ENCODE peak calls at places on chromosome 9, in seven cellular contexts. One of them, this sample, is unnamed.

GRCh38 chr9:33433871-33434270 is 13.5 kb downstream of the AQP3 start:
- DNase-seq in body of pancreas: no peak
- DNase-seq in AG10803: no peak
- DNase-seq in A549: no peak
- DNase-seq in fibroblast of pulmonary artery: no peak
- DNase-seq in endodermal cell: no peak
- DNase-seq in tibial nerve: no peak
- DNase-seq in this sample: no peak

GRCh38 chr9:135095470-135096407 is 8.3 kb downstream of the OLFM1 start:
- DNase-seq in AG10803: no peak
- DNase-seq in endodermal cell: no peak
- DNase-seq in body of pancreas: no peak
- DNase-seq in A549: no peak
- DNase-seq in fibroblast of pulmonary artery: no peak
- DNase-seq in tibial nerve: no peak
- DNase-seq in this sample: no peak

GRCh38 chr9:125635888-125636287 is 71.1 kb downstream of the MAPKAP1 start:
- DNase-seq in fibroblast of pulmonary artery: no peak
- DNase-seq in endodermal cell: no peak
- DNase-seq in body of pancreas: no peak
- DNase-seq in tibial nerve: no peak
- DNase-seq in A549: no peak
- DNase-seq in AG10803: no peak
- DNase-seq in this sample: no peak

GRCh38 chr9:132651259-132651658 is 18.5 kb downstream of the DDX31 start:
- DNase-seq in A549: peak; percentile 31
- DNase-seq in fibroblast of pulmonary artery: peak; percentile 78
- DNase-seq in endodermal cell: no peak
- DNase-seq in tibial nerve: no peak
- DNase-seq in AG10803: peak; percentile 64
- DNase-seq in body of pancreas: no peak
- DNase-seq in this sample: no peak

GRCh38 chr9:96136992-96137665 is 164.8 kb downstream of the HSD17B3 start:
- DNase-seq in A549: no peak
- DNase-seq in tibial nerve: peak; percentile 52
- DNase-seq in AG10803: peak; percentile 65
- DNase-seq in body of pancreas: no peak
- DNase-seq in fibroblast of pulmonary artery: peak; percentile 51
- DNase-seq in endodermal cell: peak; percentile 74
- DNase-seq in this sample: peak; percentile 84

GRCh38 chr9:85978496-85978895 is 37.5 kb downstream of the NAA35 start:
- DNase-seq in AG10803: no peak
- DNase-seq in A549: no peak
- DNase-seq in tibial nerve: no peak
- DNase-seq in fibroblast of pulmonary artery: peak; percentile 18
- DNase-seq in body of pancreas: no peak
- DNase-seq in endodermal cell: no peak
- DNase-seq in this sample: no peak

GRCh38 chr9:90552317-90552716 is 90.3 kb downstream of the DIRAS2 start:
- DNase-seq in fibroblast of pulmonary artery: no peak
- DNase-seq in endodermal cell: no peak
- DNase-seq in A549: no peak
- DNase-seq in body of pancreas: no peak
- DNase-seq in tibial nerve: no peak
- DNase-seq in AG10803: no peak
- DNase-seq in this sample: peak; percentile 39

GRCh38 chr9:134175291-134175807 is 11.0 kb upstream of the RNU6ATAC start:
- DNase-seq in body of pancreas: no peak
- DNase-seq in endodermal cell: peak; percentile 95
- DNase-seq in tibial nerve: no peak
- DNase-seq in AG10803: no peak
- DNase-seq in fibroblast of pulmonary artery: no peak
- DNase-seq in A549: peak; percentile 39
- DNase-seq in this sample: no peak

GRCh38 chr9:27784999-27785713 is 211.9 kb upstream of the C9orf72 start:
- DNase-seq in endodermal cell: no peak
- DNase-seq in fibroblast of pulmonary artery: peak; percentile 14
- DNase-seq in AG10803: no peak
- DNase-seq in A549: no peak
- DNase-seq in tibial nerve: no peak
- DNase-seq in body of pancreas: no peak
- DNase-seq in this sample: no peak

GRCh38 chr9:93118863-93119702 is 15.0 kb downstream of the NINJ1 start:
- DNase-seq in body of pancreas: no peak
- DNase-seq in fibroblast of pulmonary artery: no peak
- DNase-seq in tibial nerve: no peak
- DNase-seq in AG10803: no peak
- DNase-seq in endodermal cell: peak; percentile 30
- DNase-seq in A549: no peak
- DNase-seq in this sample: no peak

GRCh38 chr9:93120846-93121315 is 13.2 kb downstream of the NINJ1 start:
- DNase-seq in body of pancreas: no peak
- DNase-seq in A549: no peak
- DNase-seq in tibial nerve: no peak
- DNase-seq in endodermal cell: no peak
- DNase-seq in fibroblast of pulmonary artery: no peak
- DNase-seq in AG10803: no peak
- DNase-seq in this sample: no peak

GRCh38 chr9:93119703-93119952 is 14.4 kb downstream of the NINJ1 start:
- DNase-seq in body of pancreas: no peak
- DNase-seq in fibroblast of pulmonary artery: no peak
- DNase-seq in endodermal cell: no peak
- DNase-seq in A549: no peak
- DNase-seq in tibial nerve: no peak
- DNase-seq in AG10803: no peak
- DNase-seq in this sample: no peak

GRCh38 chr9:93121316-93122241 is 12.5 kb downstream of the NINJ1 start:
- DNase-seq in body of pancreas: no peak
- DNase-seq in tibial nerve: no peak
- DNase-seq in endodermal cell: peak; percentile 44
- DNase-seq in fibroblast of pulmonary artery: no peak
- DNase-seq in A549: no peak
- DNase-seq in AG10803: no peak
- DNase-seq in this sample: no peak

DNA sequence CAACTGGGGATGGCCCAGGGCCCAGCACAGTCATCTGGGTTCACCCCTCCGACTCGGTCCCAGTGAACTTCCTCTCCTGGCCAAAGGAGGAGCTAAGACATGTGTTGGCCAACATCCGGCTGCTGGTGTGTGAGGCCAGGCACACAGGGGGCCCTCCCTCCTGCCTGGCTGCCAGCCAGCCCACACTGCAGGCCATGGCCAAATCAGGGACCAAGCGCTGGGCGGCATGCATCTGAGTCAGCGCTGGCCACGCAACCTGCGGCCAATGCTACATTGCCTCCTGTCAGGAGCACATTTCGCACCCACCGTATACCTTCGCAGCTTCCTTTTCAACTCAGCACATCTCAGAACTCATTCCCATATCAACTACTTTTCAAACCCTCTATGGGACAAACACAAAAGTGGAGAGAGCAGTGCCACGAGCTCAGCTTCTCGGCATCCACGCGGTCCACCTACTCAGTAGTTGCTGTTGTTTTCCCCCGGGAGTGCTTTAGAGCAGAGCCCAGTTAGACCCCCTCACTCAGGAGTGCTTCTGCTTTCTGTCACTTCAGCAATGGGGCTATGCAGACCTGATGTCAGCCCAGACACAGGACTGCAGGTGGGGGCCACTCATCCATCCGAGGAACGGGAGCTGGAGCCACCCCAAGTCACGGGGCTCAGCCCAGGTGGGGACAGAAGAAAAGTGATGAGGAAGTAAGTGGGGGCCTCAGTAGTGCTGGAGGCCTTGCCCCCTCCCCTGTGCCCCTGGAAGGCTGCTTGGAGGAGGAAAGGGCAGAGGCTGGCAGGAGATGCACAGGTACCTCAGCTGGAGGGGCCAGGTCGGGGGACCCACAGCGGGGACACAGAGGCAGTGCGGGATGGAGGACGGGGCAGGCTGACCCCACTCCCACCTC is 13.9 kb downstream of the NINJ1 start:
- DNase-seq in AG10803: peak; percentile 93
- DNase-seq in endodermal cell: peak; percentile 76
- DNase-seq in tibial nerve: peak; percentile 86
- DNase-seq in fibroblast of pulmonary artery: peak; percentile 97
- DNase-seq in A549: peak; percentile 89
- DNase-seq in body of pancreas: peak; percentile 84
- DNase-seq in this sample: peak; percentile 83
- TF ChIP-seq CTCF in AG10803: peak; percentile 52
- TF ChIP-seq CTCF in endodermal cell: peak; percentile 63
- TF ChIP-seq CTCF in tibial nerve: peak; percentile 34
- TF ChIP-seq CTCF in fibroblast of pulmonary artery: peak; percentile 51
- TF ChIP-seq CTCF in A549: no peak
- TF ChIP-seq CTCF in body of pancreas: peak; percentile 60
- TF ChIP-seq CTCF in this sample: no peak

GRCh38 chr9:35813434-35814105 is 1.3 kb downstream of the HINT2 start:
- DNase-seq in endodermal cell: peak; percentile 72
- DNase-seq in tibial nerve: no peak
- DNase-seq in body of pancreas: no peak
- DNase-seq in fibroblast of pulmonary artery: peak; percentile 43
- DNase-seq in AG10803: peak; percentile 32
- DNase-seq in A549: peak; percentile 79
- DNase-seq in this sample: no peak
- TF ChIP-seq CTCF in endodermal cell: peak; percentile 75
- TF ChIP-seq CTCF in tibial nerve: no peak
- TF ChIP-seq CTCF in body of pancreas: no peak
- TF ChIP-seq CTCF in fibroblast of pulmonary artery: peak; percentile 37
- TF ChIP-seq CTCF in AG10803: peak; percentile 45
- TF ChIP-seq CTCF in A549: peak; percentile 37
- TF ChIP-seq CTCF in this sample: no peak

GRCh38 chr9:130236436-130236985 is 29.0 kb upstream of the HMCN2 start:
- DNase-seq in body of pancreas: no peak
- DNase-seq in fibroblast of pulmonary artery: no peak
- DNase-seq in A549: no peak
- DNase-seq in AG10803: no peak
- DNase-seq in tibial nerve: no peak
- DNase-seq in endodermal cell: peak; percentile 37
- DNase-seq in this sample: no peak
- TF ChIP-seq CTCF in body of pancreas: no peak
- TF ChIP-seq CTCF in fibroblast of pulmonary artery: no peak
- TF ChIP-seq CTCF in A549: peak; percentile 16
- TF ChIP-seq CTCF in AG10803: no peak
- TF ChIP-seq CTCF in tibial nerve: no peak
- TF ChIP-seq CTCF in endodermal cell: no peak
- TF ChIP-seq CTCF in this sample: no peak

DNA sequence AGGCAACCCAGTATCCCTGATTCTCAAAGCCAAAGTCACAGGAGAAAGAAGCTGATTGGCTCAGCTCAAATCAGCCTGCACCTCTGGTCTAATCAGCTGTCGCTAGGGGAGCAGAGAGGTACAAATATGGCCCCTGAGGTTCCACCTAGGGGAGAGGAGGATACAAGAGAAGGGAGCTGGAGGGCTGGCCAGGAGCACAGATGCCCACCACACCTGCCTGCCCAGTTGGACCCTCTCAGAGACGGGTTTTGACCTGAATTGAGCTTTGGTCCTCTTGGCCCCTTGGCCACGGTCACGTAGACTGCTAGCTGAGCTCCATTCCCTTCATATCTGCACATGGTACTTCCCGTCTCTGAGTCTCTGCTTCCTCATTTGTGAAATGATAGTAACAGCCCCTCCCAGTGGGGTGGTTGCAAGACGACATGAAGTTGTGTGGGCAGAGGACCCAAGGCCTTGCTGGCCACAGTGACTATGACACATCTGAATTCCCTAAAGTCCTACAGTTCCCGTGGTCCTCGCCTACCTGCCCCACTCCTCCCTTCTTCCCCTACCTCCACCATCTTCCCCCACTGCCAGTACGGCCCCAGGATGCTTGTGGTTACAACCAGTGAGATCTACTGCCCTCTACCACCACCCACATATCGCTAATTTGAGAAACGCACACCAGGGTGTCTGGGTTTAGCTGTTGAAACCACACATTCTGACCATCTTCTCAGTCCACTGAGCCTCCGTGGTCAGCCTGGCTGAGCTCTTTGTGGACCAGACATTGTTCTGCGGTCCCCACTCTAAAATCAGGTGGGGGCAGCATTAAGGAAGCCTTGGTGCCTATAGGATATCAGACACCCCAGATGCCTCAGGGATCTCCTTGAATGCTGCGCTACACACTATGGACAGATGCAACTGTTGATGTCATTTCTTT is 60.3 kb upstream of the NEK6 start:
- DNase-seq in AG10803: no peak
- DNase-seq in tibial nerve: no peak
- DNase-seq in body of pancreas: no peak
- DNase-seq in fibroblast of pulmonary artery: no peak
- DNase-seq in A549: no peak
- DNase-seq in endodermal cell: peak; percentile 27
- DNase-seq in this sample: peak; percentile 65
- TF ChIP-seq CTCF in AG10803: no peak
- TF ChIP-seq CTCF in tibial nerve: no peak
- TF ChIP-seq CTCF in body of pancreas: no peak
- TF ChIP-seq CTCF in fibroblast of pulmonary artery: no peak
- TF ChIP-seq CTCF in A549: no peak
- TF ChIP-seq CTCF in endodermal cell: no peak
- TF ChIP-seq CTCF in this sample: no peak

DNA sequence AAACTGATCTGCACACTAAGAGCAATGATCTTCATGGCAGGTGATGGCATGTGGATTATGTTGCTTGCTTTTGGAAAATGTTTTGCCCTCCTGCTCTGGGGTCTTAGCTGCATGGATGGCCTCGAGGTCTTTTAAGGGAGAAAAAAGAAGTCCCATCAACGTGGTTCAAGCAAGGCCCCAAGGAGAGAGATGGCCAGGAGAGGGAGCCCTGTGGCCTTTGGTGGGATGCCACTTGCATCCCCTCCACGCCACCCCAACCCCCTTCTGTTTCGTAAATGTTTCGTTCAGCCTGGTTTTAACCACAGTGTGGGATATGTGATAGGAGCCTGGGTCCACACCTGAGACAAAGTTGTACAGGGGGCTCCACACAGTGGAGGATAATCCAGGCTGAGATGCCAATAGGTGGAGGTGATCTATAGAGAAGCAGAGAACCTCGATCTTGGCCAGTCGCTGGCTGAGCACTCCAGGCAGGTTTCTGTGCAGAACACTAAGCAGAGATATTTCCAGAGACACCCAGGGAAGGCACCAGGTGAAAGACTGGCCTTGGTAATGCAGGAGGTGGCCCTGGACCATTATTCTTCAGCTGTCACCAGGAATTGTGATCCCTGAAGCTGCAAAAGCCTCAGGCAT is 25.8 kb upstream of the FRRS1L start:
- DNase-seq in A549: peak; percentile 48
- DNase-seq in AG10803: no peak
- DNase-seq in fibroblast of pulmonary artery: peak; percentile 16
- DNase-seq in body of pancreas: peak; percentile 75
- DNase-seq in tibial nerve: no peak
- DNase-seq in endodermal cell: peak; percentile 89
- DNase-seq in this sample: peak; percentile 24
- TF ChIP-seq CTCF in A549: peak; percentile 49
- TF ChIP-seq CTCF in AG10803: peak; percentile 41
- TF ChIP-seq CTCF in fibroblast of pulmonary artery: peak; percentile 39
- TF ChIP-seq CTCF in body of pancreas: peak; percentile 79
- TF ChIP-seq CTCF in tibial nerve: no peak
- TF ChIP-seq CTCF in endodermal cell: peak; percentile 92
- TF ChIP-seq CTCF in this sample: no peak

This sample was measured in GM20000.